ENCODE peak calls at places on chromosome 21, in six cellular contexts. K is CD4-positive, alpha-beta memory T cell; H is PC-3; Y is pancreas; B is brain microvascular endothelial cell; R is transverse colon. G is an unnamed sample.
A peak's percentile ranks its signal among the peaks of the same experiment; 100 is the strongest.

GRCh38 chr21:32812035-32812434 is 40.5 kb upstream of the PAXBP1 start:
- DNase-seq in K (no peak), H (no peak), Y (no peak), B (no peak), R (no peak), G (no peak)

GRCh38 chr21:40901690-40902089 is 54.7 kb upstream of the DSCAM start:
- DNase-seq in K (no peak), H (no peak), Y (peak; percentile 18), B (no peak), R (no peak), G (no peak)

GRCh38 chr21:19440792-19441494 is 1037.4 kb upstream of the TMPRSS15 start:
- DNase-seq in K (no peak), H (no peak), Y (no peak), B (no peak), R (no peak), G (no peak)

GRCh38 chr21:38310619-38311018 is 53.8 kb downstream of the KCNJ15 start:
- DNase-seq in K (no peak), H (no peak), Y (no peak), B (no peak), R (no peak), G (no peak)

GRCh38 chr21:34197561-34197960 is 124.2 kb downstream of the MRPS6 start:
- DNase-seq in K (no peak), H (no peak), Y (no peak), B (no peak), R (no peak), G (no peak)

GRCh38 chr21:34915364-34915834 is 133.7 kb downstream of the RUNX1 start:
- DNase-seq in K (no peak), H (peak; percentile 57), Y (no peak), B (no peak), R (no peak), G (no peak)

GRCh38 chr21:31872072-31872451 is 758 bp upstream of the HUNK start:
- DNase-seq in K (no peak), H (no peak), Y (no peak), B (no peak), R (no peak), G (no peak)

GRCh38 chr21:37944492-37944891 is 28.2 kb upstream of the KCNJ6 start:
- DNase-seq in K (no peak), H (no peak), Y (no peak), B (no peak), R (no peak), G (no peak)

GRCh38 chr21:9837946-9838801 is 683.2 kb upstream of the TPTE start:
- DNase-seq in K (no peak), H (peak; percentile 0), Y (no peak), B (no peak), R (no peak), G (no peak)

GRCh38 chr21:15250384-15250783 is 185.6 kb upstream of the NRIP1 start:
- DNase-seq in K (no peak), H (peak; percentile 92), Y (no peak), B (no peak), R (no peak), G (peak; percentile 35)

GRCh38 chr21:34027727-34028461 is 45.5 kb upstream of the MRPS6 start:
- DNase-seq in K (no peak), H (no peak), Y (no peak), B (peak; percentile 11), R (no peak), G (no peak)

GRCh38 chr21:34812510-34813265 is 143.9 kb downstream of the CLIC6 start:
- DNase-seq in K (no peak), H (peak; percentile 93), Y (no peak), B (peak; percentile 89), R (no peak), G (no peak)

GRCh38 chr21:42671778-42672593 is 18.6 kb downstream of the PDE9A start:
- DNase-seq in K (no peak), H (peak; percentile 87), Y (no peak), B (no peak), R (no peak), G (no peak)

GRCh38 chr21:41369105-41369914 is 7.5 kb downstream of the MX2 start:
- DNase-seq in K (no peak), H (no peak), Y (no peak), B (no peak), R (no peak), G (no peak)

GRCh38 chr21:37845535-37845934 is 70.7 kb downstream of the KCNJ6 start:
- DNase-seq in K (no peak), H (no peak), Y (peak; percentile 63), B (no peak), R (no peak), G (no peak)

GRCh38 chr21:38794978-38795377 is 10.8 kb upstream of the ETS2 start:
- DNase-seq in K (no peak), H (no peak), Y (no peak), B (no peak), R (no peak), G (no peak)

GRCh38 chr21:16069713-16070112 is 339.9 kb downstream of the USP25 start:
- DNase-seq in K (no peak), H (no peak), Y (no peak), B (no peak), R (no peak), G (no peak)

GRCh38 chr21:14863745-14864210 is 201.0 kb downstream of the NRIP1 start:
- DNase-seq in K (no peak), H (peak; percentile 31), Y (no peak), B (peak; percentile 29), R (no peak), G (no peak)

GRCh38 chr21:39881661-39882060 is 14.4 kb downstream of the PCP4 start:
- DNase-seq in K (no peak), H (no peak), Y (no peak), B (no peak), R (no peak), G (no peak)

GRCh38 chr21:21018841-21019240 is 20.6 kb downstream of the NCAM2 start:
- DNase-seq in K (no peak), H (no peak), Y (no peak), B (no peak), R (no peak), G (no peak)

GRCh38 chr21:15159382-15160020 is 94.7 kb upstream of the NRIP1 start:
- DNase-seq in K (no peak), H (no peak), Y (no peak), B (no peak), R (no peak), G (no peak)

GRCh38 chr21:46606427-46606813 is 1.5 kb upstream of the S100B start:
- DNase-seq in K (no peak), H (no peak), Y (no peak), B (no peak), R (no peak), G (no peak)
- H3K4me3 ChIP-seq in K (no peak overlapping the region), H (no peak overlapping the region), Y (no peak overlapping the region), B (no peak overlapping the region), R (no peak overlapping the region), G (no peak overlapping the region)

DNA sequence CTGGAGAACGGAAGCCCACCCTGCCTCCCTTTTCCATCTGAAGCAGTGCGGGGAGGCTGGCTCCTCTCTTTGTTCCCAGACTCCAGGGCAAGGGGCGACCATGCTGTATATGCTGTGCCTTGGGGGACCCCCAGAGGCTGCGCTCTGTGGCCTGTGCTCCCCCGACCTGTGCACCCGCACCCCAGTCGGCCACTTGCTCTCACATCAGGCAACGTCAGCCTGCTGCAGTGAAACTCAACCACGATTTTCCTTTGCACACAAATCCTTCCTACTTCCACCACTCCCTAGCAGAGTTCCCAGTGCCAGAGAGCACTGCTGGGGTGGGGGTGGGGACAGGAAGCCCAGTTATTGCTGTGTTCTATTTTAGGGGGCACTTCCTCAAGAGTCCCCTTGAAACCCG is 52.5 kb downstream of the SIM2 start:
- DNase-seq in K (no peak), H (no peak), Y (no peak), B (no peak), R (no peak), G (no peak)
- H3K27me3 ChIP-seq in K (no peaks in the 10 kb centered on the region), H (no peaks in the 10 kb centered on the region), Y (no peaks in the 10 kb centered on the region), B (no peaks in the 10 kb centered on the region), R (peaks cover 25% of the 10 kb centered on the region), G (peaks cover 7% of the 10 kb centered on the region)

DNA sequence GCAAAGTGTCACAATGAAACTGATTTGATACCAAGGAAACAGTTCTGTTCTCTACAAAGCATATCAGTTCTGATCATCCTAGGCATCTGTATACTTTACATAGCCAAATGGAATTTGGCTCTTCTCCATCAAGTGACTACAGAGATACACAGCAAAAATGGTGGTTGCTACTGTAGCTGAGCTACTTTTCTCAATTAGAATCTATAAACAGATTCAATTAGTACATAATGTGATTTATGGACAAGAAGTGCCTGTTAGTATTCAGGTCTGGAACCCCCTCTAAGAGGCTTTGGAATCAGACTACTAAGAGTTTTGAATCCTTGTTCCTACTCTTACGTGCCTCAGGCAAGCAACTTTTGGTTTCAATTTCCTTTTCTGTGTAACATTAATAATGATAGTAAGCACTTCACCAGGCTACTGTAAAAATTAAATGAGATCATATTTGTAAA is 25.5 kb downstream of the C21orf91 start:
- DNase-seq in K (peak; percentile 60), H (no peak), Y (no peak), B (peak; percentile 4), R (no peak), G (no peak)
- H3K4me3 ChIP-seq in K (peak overlapping the region; percentile 72), H (no peak overlapping the region), Y (no peak overlapping the region), B (no peak overlapping the region), R (no peak overlapping the region), G (no peak overlapping the region)

DNA sequence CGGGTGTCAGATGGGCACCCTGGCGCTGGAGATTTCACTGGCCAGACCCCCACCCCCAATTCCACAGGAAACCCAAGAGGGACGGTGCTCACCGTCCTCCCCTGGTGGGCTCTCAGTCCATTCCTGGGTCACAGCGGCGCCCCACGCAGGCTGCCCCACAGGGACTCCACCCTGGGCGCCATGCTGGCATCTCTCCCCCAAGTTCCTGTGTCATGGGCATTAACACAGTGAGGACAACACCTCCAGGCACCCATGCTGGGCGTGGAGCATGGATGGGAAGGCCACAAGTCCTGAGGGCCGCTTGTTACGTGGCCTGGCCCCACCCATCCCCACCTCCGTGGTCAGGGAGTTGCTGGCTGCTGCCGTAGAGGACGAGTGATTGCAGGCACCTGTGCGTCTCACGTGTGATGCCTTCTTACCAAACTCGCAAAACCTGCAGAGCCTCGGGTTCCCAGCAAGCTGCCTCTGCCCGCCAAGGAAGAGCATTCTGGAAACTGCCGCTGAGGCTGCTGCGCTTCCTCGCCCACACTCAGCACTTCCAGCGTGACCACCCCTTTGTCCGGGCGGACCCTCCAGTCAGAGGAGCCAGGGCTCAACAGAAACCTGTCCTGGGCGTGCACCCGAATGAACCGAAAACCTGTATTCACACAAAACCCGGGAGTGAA is 60.3 kb downstream of the SLX9 start:
- DNase-seq in K (no peak), H (no peak), Y (no peak), B (no peak), R (no peak), G (no peak)
- H3K27me3 ChIP-seq in K (no peaks in the 10 kb centered on the region), H (no peaks in the 10 kb centered on the region), Y (no peaks in the 10 kb centered on the region), B (no peaks in the 10 kb centered on the region), R (no peaks in the 10 kb centered on the region), G (peaks cover 2% of the 10 kb centered on the region)

GRCh38 chr21:29243188-29243587 is 55.5 kb upstream of the BACH1 start:
- DNase-seq in K (no peak), H (no peak), Y (no peak), B (no peak), R (no peak), G (no peak)
- H3K4me3 ChIP-seq in K (no peak overlapping the region), H (no peak overlapping the region), Y (no peak overlapping the region), B (no peak overlapping the region), R (no peak overlapping the region), G (no peak overlapping the region)

GRCh38 chr21:44497641-44498243 is 42.3 kb downstream of the KRTAP10-1 start:
- DNase-seq in K (no peak), H (no peak), Y (no peak), B (no peak), R (no peak), G (no peak)
- H3K27me3 ChIP-seq in K (no peaks in the 10 kb centered on the region), H (peaks cover 35% of the 10 kb centered on the region), Y (no peaks in the 10 kb centered on the region), B (no peaks in the 10 kb centered on the region), R (peaks cover 25% of the 10 kb centered on the region), G (peaks cover 16% of the 10 kb centered on the region)